ENCODE peak calls at places on chromosomes 2 and 18, in eight cellular contexts. U is MM.1S; A is heart right ventricle; V is A549; F is heart left ventricle; K is CD8-positive, alpha-beta T cell; C is mammary epithelial cell; P is transverse colon. B is an unnamed sample. For H3K4me1, the result is how much of the 10 kb centered on the place peaks cover.

GRCh38 chr18:79584491-79585394 is 94.9 kb upstream of the CTDP1 start:
- DNase-seq in F (peak), P (peak), U (no peak), K (no peak), V (no peak), C (no peak), A (no peak), B (peak)

GRCh38 chr2:39990335-39990734 is 211.3 kb upstream of the THUMPD2 start:
- DNase-seq in F (no peak), K (no peak), V (no peak), U (no peak), C (no peak), A (no peak), P (no peak), B (no peak)

GRCh38 chr2:173394575-173394974 is 39.9 kb downstream of the CDCA7 start:
- DNase-seq in F (no peak), U (no peak), V (no peak), C (no peak), A (no peak), P (no peak), K (no peak), B (no peak)

GRCh38 chr2:150141241-150142001 is 346.0 kb downstream of the RND3 start:
- DNase-seq in A (no peak), U (no peak), C (peak), K (no peak), F (no peak), P (no peak), V (no peak), B (no peak)

GRCh38 chr2:127531133-127531709 is 4.3 kb upstream of the MYO7B start:
- DNase-seq in A (no peak), F (no peak), V (no peak), P (peak), U (no peak), C (peak), K (no peak), B (no peak)

GRCh38 chr2:120402070-120402440 is 56.1 kb downstream of the INHBB start:
- DNase-seq in F (no peak), C (no peak), U (no peak), V (no peak), K (no peak), A (no peak), P (no peak), B (no peak)

GRCh38 chr2:182694189-182694588 is 21.9 kb upstream of the DNAJC10 start:
- DNase-seq in F (no peak), V (no peak), C (no peak), A (no peak), K (no peak), U (no peak), P (no peak), B (no peak)

GRCh38 chr2:219612605-219613286 is 14.7 kb upstream of the SLC4A3 start:
- DNase-seq in A (no peak), F (no peak), P (peak), U (peak), K (no peak), C (no peak), V (no peak), B (no peak)

GRCh38 chr2:119483395-119483753 is 40.9 kb downstream of the SCTR start:
- DNase-seq in K (no peak), F (peak), P (no peak), A (no peak), C (no peak), U (no peak), V (no peak), B (no peak)

GRCh38 chr2:1541812-1542211 is 128.5 kb downstream of the TPO start:
- DNase-seq in A (no peak), U (no peak), K (no peak), V (no peak), P (no peak), F (no peak), C (no peak), B (no peak)

GRCh38 chr2:237672731-237673129 is 45.3 kb downstream of the LRRFIP1 start:
- DNase-seq in A (no peak), U (no peak), C (no peak), K (no peak), V (no peak), F (no peak), P (no peak), B (no peak)
- H3K4me3 ChIP-seq in A (no peak), U (peak), C (no peak), K (peak), V (no peak), F (no peak), P (no peak), B (no peak)

DNA sequence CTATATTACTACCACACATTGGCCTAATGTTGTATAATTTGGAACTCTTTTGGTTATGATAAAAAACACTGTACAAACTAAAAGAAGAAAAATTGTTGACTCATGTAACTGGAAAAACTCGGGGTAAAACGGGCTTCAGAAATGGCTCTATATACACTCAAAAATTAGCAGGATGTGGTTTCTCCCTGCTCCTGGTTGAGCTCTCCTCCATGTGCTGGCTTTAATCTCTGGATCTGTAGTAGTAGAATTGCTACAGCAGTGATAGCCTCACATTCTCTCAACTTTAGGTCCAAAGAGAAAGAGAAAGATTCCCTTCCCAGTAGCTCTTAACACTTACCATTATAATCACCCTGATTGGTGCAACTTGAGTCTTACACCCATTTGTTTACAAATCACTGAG is 274.9 kb upstream of the GALNT5 start:
- DNase-seq in P (no peak), A (no peak), F (no peak), V (no peak), U (no peak), K (no peak), C (no peak), B (no peak)
- TF ChIP-seq CTCF in P (no peak), A (no peak), F (no peak), V (no peak), U (no peak), K (no peak), C (no peak), B (no peak)

DNA sequence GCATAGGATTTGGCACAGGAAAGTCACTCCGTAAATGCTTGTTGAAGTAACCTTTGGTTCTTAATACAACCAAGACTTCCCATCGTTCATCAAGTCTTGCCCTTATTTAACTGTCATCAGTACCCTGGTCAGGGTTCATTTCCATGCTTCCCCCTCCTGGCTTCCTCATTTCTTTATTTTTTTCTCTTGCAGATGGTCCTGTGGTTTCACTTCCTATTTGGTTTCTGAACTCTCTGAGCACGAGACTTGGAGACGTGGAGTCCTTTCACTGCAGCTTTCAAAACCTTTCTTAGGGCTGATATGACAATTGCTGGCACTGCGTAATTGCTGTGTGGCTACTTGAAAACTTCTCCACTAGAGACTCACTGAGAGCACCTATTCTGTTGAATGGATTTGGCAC is 59.9 kb upstream of the PID1 start:
- DNase-seq in C (no peak), V (no peak), P (no peak), K (no peak), A (no peak), F (no peak), U (no peak), B (no peak)
- H3K4me1 ChIP-seq in C (under half), V (under half), P (under half), K (under half), A (under half), F (under half), U (under half), B (under half)

GRCh38 chr2:26401739-26402541 is at the start of gene DRC1:
- DNase-seq in P (peak), V (peak), K (no peak), A (peak), F (peak), C (peak), U (no peak), B (peak)
- H3K4me3 ChIP-seq in P (no peak), V (peak), K (no peak), A (peak), F (peak), C (peak), U (no peak), B (no peak)

GRCh38 chr2:26461601-26462023 is 16.3 kb downstream of the OTOF start:
- DNase-seq in U (no peak), A (no peak), V (no peak), K (no peak), F (no peak), P (peak), C (no peak), B (peak)
- TF ChIP-seq CTCF in U (no peak), A (no peak), V (no peak), K (no peak), F (no peak), P (no peak), C (no peak), B (no peak)

GRCh38 chr2:10367472-10368439 is 65.1 kb downstream of the HPCAL1 start:
- DNase-seq in C (no peak), F (no peak), A (no peak), K (no peak), U (no peak), P (no peak), V (no peak), B (no peak)
- H3K4me1 ChIP-seq in C (under half), F (under half), A (under half), K (under half), U (under half), P (under half), V (under half), B (half or more)

B was measured in pancreas.